ENCODE peak calls at places on chromosome 13, in four cellular contexts. K is GM13977, L is cardiac muscle cell, W is BJ. T is an unnamed sample.

GRCh38 chr13:106382569-106382968 is 152.9 kb downstream of the EFNB2 start:
- DNase-seq in K (no peak), L (no peak), W (no peak), T (no peak)

GRCh38 chr13:95745752-95746151 is 68.8 kb downstream of the DNAJC3 start:
- DNase-seq in K (no peak), L (peak), W (no peak), T (no peak)

GRCh38 chr13:25085125-25085742 is 10.7 kb upstream of the PABPC3 start:
- DNase-seq in K (peak), L (peak), W (no peak), T (peak)

GRCh38 chr13:74067818-74068217 is 66.4 kb downstream of the KLF12 start:
- DNase-seq in K (no peak), L (no peak), W (no peak), T (no peak)

GRCh38 chr13:30698023-30698422 is 37.3 kb upstream of the ALOX5AP start:
- DNase-seq in K (no peak), L (no peak), W (no peak), T (no peak)

GRCh38 chr13:41487222-41487621 is 29.9 kb downstream of the RGCC start:
- DNase-seq in K (no peak), L (no peak), W (no peak), T (no peak)

GRCh38 chr13:31122143-31122542 is 39.6 kb downstream of the HSPH1 start:
- DNase-seq in K (no peak), L (no peak), W (no peak), T (no peak)

GRCh38 chr13:72463561-72463960 is 263.9 kb downstream of the MZT1 start:
- DNase-seq in K (no peak), L (peak), W (no peak), T (peak)

GRCh38 chr13:110127986-110128511 is 178.9 kb downstream of the COL4A1 start:
- DNase-seq in K (no peak), L (no peak), W (no peak), T (no peak)

GRCh38 chr13:33509642-33510229 is 224.2 kb upstream of the STARD13 start:
- DNase-seq in K (no peak), L (no peak), W (peak), T (no peak)

GRCh38 chr13:39602277-39602613 is 748 bp downstream of the LHFPL6 start:
- DNase-seq in K (peak), L (no peak), W (no peak), T (no peak)

GRCh38 chr13:99432637-99433542 is 68.4 kb upstream of the TM9SF2 start:
- DNase-seq in K (peak), L (peak), W (peak), T (peak)

GRCh38 chr13:88526186-88526852 is 855.1 kb downstream of the SLITRK5 start:
- DNase-seq in K (no peak), L (peak), W (no peak), T (no peak)

GRCh38 chr13:31495336-31495735 is 244.0 kb upstream of the RXFP2 start:
- DNase-seq in K (no peak), L (no peak), W (no peak), T (no peak)

GRCh38 chr13:34277971-34278370 is 460.0 kb downstream of the RFC3 start:
- DNase-seq in K (no peak), L (no peak), W (no peak), T (no peak)

GRCh38 chr13:65600702-65601101 is 1629.4 kb downstream of the PCDH9 start:
- DNase-seq in K (no peak), L (no peak), W (no peak), T (no peak)

GRCh38 chr13:73715114-73715909 is 418.9 kb downstream of the KLF12 start:
- DNase-seq in K (peak), L (no peak), W (no peak), T (no peak)

GRCh38 chr13:50400035-50400726 is 384.9 kb downstream of the KCNRG start:
- DNase-seq in K (no peak), L (peak), W (no peak), T (no peak)

GRCh38 chr13:33285420-33286124 is at the start of gene STARD13:
- DNase-seq in K (peak), L (peak), W (peak), T (peak)

DNA sequence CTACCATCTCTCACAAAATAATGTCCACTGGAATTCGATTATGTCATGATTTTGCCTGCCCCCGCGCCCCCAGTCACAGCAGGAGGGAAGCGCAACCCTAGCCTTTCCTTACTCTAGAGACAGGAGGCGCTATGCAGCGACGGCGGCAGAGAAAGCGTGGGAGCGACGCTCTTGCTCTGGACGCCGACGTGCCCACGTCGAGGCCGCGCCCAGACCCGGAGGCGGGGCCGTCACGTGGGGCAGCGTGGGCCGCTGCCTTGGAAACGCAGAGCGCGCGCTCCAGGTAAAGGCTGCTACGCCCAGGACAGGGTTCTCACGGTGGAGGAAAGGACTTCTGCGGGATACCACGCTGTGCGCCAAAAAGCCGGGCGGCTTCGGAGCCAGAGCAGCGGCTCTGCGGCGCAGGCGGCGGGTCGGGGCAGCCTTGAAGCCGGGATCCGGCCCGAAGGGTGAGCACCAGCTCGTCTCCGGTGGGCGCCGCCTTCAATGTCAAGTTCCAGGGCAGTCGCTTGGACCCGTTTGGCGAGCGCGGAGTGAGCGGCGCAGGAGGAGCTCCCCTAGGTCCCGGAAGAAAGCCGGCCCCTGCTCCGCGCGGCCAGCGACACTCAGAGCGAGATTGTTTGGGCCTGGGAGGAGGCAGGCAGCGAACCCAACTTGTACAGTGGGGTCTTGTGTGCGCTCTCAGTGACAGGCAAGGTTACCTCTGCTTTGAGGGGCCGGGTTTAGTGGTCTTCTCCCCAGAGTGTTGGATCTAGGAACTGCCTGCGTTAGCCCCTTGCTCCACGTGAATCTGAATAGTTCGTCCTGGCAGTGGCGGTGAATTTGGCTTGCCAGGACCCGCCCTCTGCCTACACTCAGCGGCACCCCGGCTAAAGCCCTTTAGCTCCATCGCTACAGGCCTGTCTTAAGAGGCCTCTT is 121.7 kb downstream of the MRPL57 start:
- DNase-seq in K (peak), L (peak), W (peak), T (peak)
- TF ChIP-seq CTCF in K (peak), L (peak), W (peak), T (peak)

GRCh38 chr13:94417294-94417693 is 62.2 kb downstream of the DCT start:
- DNase-seq in K (no peak), L (no peak), W (no peak), T (no peak)

GRCh38 chr13:94414141-94414540 is 65.3 kb downstream of the DCT start:
- DNase-seq in K (no peak), L (no peak), W (no peak), T (no peak)

GRCh38 chr13:94419304-94419943 is 60.1 kb downstream of the DCT start:
- DNase-seq in K (no peak), L (no peak), W (no peak), T (no peak)

GRCh38 chr13:94415484-94415883 is 64.0 kb downstream of the DCT start:
- DNase-seq in K (no peak), L (no peak), W (no peak), T (no peak)

DNA sequence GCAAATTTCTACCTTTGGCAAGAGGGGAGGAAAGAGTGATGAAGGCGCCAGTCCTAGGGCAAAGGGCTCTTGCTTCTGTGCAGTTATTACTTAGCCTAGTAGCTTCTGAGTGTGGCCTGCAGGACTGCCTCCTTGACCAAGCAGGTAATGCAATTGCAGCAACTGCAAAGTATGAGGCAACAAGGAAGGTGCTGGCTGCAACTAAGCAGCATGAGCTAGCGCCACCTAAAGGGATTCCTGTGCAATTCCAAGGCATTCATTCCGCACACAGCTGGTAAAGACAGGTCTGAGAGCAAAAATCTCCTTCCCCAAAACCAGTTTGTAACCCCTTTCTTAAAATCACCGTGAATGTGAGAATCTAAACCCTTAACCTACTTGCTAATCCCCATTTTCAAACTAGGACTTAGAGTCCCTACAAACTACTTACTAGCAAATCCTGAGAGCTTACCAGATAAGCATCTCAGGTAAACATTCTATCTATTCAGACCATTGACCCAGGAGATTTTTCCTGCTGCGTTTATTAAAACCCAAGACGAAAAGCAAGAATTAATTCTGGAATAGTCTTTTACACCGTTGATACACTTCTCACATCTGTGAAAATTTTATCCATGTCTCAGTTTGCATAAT is 62.9 kb downstream of the DCT start:
- DNase-seq in K (no peak), L (peak), W (no peak), T (peak)
- TF ChIP-seq CTCF in K (peak), L (peak), W (peak), T (peak)

GRCh38 chr13:36981156-36981743 is 17.9 kb downstream of the ALG5 start:
- DNase-seq in K (peak), L (peak), W (peak), T (no peak)
- TF ChIP-seq CTCF in K (peak), L (peak), W (peak), T (peak)

DNA sequence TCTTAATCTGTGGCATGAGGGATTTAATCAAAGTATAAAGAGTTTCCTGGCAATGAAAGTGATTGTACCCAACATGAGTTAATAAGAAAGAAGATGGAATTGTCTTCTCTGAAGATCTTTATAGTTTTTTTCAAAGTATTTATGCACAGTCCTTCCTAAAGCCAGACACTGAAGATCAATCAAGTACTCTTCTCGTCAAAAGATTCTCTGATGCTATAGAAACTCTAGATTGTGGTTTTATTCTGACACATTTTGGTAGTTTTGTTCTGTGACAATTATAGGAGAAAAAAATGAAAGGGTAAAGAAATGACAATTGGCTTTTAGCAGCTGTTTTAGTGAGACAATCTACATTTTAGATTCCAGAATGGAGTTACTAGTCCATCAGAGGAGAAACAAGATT is 10.4 kb upstream of the ENOX1 start:
- DNase-seq in K (no peak), L (no peak), W (no peak), T (no peak)
- TF ChIP-seq CTCF in K (no peak), L (no peak), W (no peak), T (no peak)

DNA sequence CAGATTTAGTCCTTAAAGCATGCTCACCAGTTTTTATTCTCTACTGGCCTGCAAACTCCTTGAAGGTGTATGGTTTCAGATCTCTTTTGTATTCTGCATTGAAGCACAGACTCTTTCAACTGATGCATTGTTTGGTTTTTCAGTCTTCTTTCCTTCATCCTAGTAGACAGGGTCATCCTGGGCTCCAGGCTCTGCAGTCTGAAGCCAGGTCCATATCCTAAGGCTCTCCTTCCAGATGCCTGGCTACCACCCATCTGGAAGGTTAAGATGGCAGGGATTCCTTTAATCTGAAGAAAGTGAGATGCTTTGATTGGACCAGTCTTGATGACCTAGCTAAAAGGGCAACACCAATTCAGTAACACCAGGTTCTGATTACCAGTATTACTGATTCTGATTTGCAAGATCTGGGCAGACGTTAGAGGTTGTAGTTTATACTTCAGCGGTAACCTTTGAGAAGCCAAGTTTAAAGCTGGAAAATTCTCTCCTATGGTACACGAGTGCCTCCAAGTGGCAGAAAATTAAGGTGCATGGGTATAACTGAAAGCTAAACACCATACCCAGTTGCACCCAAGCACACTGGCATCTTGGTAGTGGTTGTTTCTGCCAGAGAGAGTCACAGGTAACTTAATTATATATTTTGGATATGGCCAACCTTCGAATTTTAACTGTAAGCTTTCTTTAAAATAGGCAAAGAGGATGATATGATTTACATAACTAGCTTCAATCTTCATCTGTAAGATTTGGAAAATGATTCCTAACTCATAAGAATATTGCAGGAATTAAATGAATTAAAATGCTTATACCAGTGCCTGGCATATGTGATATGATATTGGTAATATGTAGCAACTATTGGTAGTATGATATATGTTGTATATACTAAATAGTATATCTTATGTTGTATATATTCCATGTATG is 1651.9 kb upstream of the MIR17HG start:
- DNase-seq in K (peak), L (peak), W (no peak), T (peak)
- TF ChIP-seq CTCF in K (peak), L (peak), W (no peak), T (peak)

DNA sequence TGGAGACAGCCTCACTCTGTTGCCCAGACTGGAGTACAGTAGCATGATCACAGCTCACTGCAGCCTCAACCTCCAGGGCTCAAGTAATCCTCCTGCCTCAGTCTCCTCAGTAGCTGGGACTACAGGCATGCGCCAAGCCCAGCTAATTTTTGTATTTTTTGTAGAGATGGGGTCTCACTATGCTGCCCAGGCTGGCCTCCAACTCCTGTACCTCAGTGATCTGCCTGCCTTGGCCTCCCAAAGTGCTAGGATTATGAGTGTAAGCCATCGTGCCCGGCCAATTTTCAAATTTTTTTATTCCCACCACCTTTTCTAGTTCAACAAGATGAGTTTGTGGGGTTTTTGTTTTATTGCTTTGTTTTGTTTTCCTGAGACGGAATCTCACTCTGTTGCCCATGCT is 31.7 kb downstream of the XPO4 start:
- DNase-seq in K (no peak), L (no peak), W (no peak), T (no peak)
- TF ChIP-seq CTCF in K (no peak), L (no peak), W (no peak), T (no peak)

GRCh38 chr13:111153977-111154332 is 38.8 kb downstream of the ARHGEF7 start:
- DNase-seq in K (peak), L (no peak), W (no peak), T (peak)

GRCh38 chr13:111152836-111153235 is 37.7 kb downstream of the ARHGEF7 start:
- DNase-seq in K (no peak), L (peak), W (no peak), T (no peak)

GRCh38 chr13:111156421-111156820 is 41.3 kb downstream of the ARHGEF7 start:
- DNase-seq in K (no peak), L (no peak), W (no peak), T (no peak)

GRCh38 chr13:111158136-111158805 is 43.2 kb downstream of the ARHGEF7 start:
- DNase-seq in K (no peak), L (no peak), W (no peak), T (no peak)

DNA sequence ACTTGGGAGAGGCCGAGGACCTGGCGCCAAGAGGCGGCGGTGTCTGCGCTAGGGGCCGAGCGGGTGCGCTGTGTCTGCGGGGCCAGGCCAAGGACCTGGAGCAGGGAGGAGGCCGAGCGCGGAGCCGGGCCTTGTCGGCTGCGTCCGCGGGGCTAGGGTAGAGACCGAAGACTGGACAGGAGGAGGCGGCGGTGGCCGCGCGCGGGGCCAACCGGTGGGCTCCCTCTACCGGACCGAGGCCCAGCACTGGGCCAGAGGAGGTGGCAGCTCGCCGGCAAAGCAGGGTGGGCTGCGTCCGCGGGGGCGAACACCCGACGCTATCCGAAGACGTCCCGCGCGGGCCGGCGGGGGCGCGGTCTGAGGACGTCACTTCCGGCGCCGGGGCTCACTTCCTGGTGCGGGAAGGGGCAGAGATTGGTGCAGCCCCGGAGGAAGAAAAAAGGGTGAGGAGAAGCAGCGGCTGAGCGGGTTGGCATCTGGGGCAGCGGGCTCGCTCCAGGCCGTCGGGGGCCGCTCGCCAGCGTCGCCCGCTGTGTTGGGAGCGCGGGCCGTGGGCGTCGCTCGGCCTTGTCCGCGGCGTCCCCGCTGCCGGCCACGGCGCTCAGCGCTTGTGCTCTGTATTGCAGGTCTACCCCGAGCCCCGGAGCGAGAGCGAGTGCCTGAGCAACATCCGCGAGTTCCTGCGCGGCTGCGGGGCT is 38.3 kb downstream of the ARHGEF7 start:
- DNase-seq in K (peak), L (peak), W (peak), T (peak)
- TF ChIP-seq CTCF in K (peak), L (peak), W (peak), T (no peak)

DNA sequence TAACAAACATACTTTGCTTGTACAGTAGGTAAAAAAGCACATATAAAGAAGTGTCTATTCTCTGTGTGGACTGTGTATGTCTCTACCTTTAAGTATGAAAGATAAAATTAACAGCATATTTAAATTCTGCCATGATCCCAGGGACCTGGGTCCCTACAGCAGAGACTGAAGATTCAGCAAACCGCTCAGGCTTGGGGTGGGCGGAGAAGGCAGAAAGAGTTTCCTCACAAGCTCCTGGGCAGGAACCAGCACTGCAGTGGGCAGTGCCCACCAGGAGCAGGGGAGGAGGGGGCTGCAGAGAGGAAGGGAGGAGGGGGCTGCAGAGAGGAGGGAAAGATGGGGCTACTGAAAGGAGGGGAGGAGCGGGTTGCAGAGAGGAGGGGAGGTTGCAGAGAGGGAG is 44.6 kb upstream of the GRTP1 start:
- DNase-seq in K (no peak), L (no peak), W (no peak), T (no peak)
- TF ChIP-seq CTCF in K (no peak), L (no peak), W (no peak), T (no peak)

T was measured in nephron progenitor cell.